ENCODE peak calls at places on chromosomes 7 and 10, in six cellular contexts. C, L, N, O, H and P are unnamed samples.

GRCh38 chr10:27568196-27569175 is 64.4 kb downstream of the RAB18 start:
- DNase-seq in H (no peak), N (no peak), O (no peak), C (no peak), L (no peak), P (no peak)

GRCh38 chr10:4740471-4740870 is 85.5 kb upstream of the AKR1E2 start:
- DNase-seq in N (no peak), H (no peak), L (no peak), C (no peak), O (no peak), P (no peak)

GRCh38 chr10:6473430-6473829 is 106.6 kb downstream of the PRKCQ start:
- DNase-seq in N (no peak), L (no peak), H (no peak), O (peak), C (peak), P (no peak)

GRCh38 chr10:36385693-36386092 is 739.7 kb upstream of the ANKRD30A start:
- DNase-seq in C (no peak), H (no peak), O (no peak), N (no peak), L (no peak), P (no peak)

GRCh38 chr10:99996934-99997648 is 12.7 kb downstream of the DNMBP start:
- DNase-seq in H (no peak), N (no peak), O (no peak), C (no peak), L (peak), P (no peak)

GRCh38 chr10:50561266-50561665 is 62.5 kb downstream of the SGMS1 start:
- DNase-seq in H (no peak), O (no peak), N (no peak), L (no peak), C (no peak), P (no peak)

GRCh38 chr7:114929570-114929969 is 7.7 kb downstream of the MDFIC start:
- DNase-seq in N (no peak), O (no peak), C (no peak), L (no peak), H (no peak), P (no peak)

GRCh38 chr7:53656881-53657280 is 621.4 kb downstream of the POM121L12 start:
- DNase-seq in C (no peak), O (no peak), H (no peak), N (no peak), L (no peak), P (no peak)

GRCh38 chr7:148527717-148528168 is 62.8 kb upstream of the C7orf33 start:
- DNase-seq in N (peak), H (peak), O (peak), C (peak), L (peak), P (peak)

GRCh38 chr7:105871142-105871541 is 5.3 kb downstream of the ATXN7L1 start:
- DNase-seq in H (no peak), N (peak), C (no peak), L (no peak), O (no peak), P (no peak)

GRCh38 chr10:121553455-121553854 is 44.8 kb downstream of the FGFR2 start:
- DNase-seq in H (no peak), N (no peak), C (no peak), O (no peak), L (no peak), P (no peak)

GRCh38 chr10:46248651-46249131 is 38.1 kb upstream of the ANTXRL start:
- DNase-seq in H (no peak), O (no peak), N (no peak), L (no peak), C (no peak), P (no peak)

GRCh38 chr7:5472432-5473315 is 49.0 kb upstream of the TNRC18 start:
- DNase-seq in L (no peak), N (no peak), H (no peak), O (peak), C (no peak), P (no peak)

GRCh38 chr10:80148166-80148805 is 15.8 kb downstream of the PLAC9 start:
- DNase-seq in C (no peak), H (no peak), O (no peak), L (no peak), N (no peak), P (no peak)

DNA sequence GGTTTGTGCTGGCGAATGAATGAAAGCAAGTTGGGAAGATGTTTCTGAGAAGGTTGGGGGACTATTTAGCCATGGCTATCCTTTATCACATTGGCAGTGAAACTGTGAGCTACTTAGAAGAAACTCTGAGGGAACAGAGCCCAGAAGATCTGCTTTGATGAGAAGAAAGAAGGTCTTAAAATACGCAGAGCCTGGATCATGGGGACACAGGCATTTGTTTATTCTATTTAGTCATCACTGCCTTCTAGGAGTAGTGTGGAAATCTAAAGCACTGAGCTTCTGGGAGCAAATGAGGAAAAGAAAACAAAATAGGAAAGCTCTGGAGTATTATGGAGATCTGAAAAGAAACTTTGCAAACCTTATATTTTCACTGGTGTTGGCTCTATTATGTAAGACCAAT is 28.5 kb downstream of the CPED1 start:
- DNase-seq in C (no peak), H (no peak), N (no peak), L (no peak), O (no peak), P (no peak)
- TF ChIP-seq POLR2AphosphoS5 in C (peak), H (no peak), N (no peak), L (no peak), O (no peak), P (no peak)

DNA sequence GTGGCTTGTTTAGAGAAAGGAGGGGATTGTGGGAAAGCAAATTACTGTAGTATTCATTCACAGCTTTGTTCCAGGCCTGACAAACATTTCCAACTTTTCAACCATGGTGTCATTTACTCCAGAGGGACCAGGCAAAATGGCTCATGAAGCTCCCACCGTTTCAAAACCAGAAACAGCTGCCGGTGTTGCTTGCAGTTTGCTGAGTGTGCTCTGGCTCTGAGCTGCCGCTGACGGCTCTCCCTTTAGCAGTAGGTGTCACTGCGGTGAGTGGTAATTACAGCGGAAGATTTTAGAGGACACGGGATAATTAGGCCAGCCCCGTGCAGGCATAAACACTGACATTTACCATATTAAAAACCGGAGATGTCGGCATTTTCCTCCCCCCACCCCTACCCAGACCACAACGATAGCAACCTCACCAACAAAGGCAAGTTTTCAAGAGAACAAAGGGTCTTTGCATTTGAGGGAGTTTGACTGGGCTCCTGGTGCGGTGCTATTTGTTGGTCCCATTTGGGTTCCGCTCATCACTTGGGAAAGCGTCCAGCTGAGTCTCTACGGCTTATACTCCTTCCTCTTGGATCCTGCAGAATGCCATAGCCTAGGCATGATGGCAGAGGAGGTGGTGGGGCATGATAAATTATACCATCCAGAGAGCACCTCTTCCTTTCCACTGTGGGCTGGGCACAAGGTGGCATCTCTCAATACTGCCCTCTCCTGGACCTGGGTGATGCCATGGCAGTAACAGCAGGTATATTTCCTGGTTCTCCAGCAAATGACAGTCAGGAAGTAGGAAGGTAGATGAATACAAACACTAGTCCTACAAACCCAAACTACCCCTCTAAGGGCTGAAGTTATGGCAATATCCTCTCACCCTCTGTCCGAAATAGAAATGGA is 1005.2 kb downstream of the KCNMA1 start:
- DNase-seq in H (no peak), L (no peak), O (no peak), C (peak), N (peak), P (no peak)
- TF ChIP-seq POLR2AphosphoS5 in H (no peak), L (no peak), O (no peak), C (no peak), N (no peak), P (no peak)

GRCh38 chr10:102403115-102403514 is 7.6 kb downstream of the NFKB2 start:
- DNase-seq in L (no peak), H (no peak), C (no peak), N (no peak), O (no peak), P (no peak)

GRCh38 chr10:102402512-102402896 is 7.0 kb downstream of the NFKB2 start:
- DNase-seq in C (no peak), O (no peak), L (no peak), N (no peak), H (no peak), P (no peak)

GRCh38 chr10:102405108-102405561 is 9.6 kb downstream of the NFKB2 start:
- DNase-seq in L (no peak), O (no peak), H (no peak), C (no peak), N (no peak), P (no peak)

GRCh38 chr10:102405632-102406031 is 10.1 kb downstream of the NFKB2 start:
- DNase-seq in C (no peak), H (no peak), O (no peak), L (no peak), N (no peak), P (no peak)

DNA sequence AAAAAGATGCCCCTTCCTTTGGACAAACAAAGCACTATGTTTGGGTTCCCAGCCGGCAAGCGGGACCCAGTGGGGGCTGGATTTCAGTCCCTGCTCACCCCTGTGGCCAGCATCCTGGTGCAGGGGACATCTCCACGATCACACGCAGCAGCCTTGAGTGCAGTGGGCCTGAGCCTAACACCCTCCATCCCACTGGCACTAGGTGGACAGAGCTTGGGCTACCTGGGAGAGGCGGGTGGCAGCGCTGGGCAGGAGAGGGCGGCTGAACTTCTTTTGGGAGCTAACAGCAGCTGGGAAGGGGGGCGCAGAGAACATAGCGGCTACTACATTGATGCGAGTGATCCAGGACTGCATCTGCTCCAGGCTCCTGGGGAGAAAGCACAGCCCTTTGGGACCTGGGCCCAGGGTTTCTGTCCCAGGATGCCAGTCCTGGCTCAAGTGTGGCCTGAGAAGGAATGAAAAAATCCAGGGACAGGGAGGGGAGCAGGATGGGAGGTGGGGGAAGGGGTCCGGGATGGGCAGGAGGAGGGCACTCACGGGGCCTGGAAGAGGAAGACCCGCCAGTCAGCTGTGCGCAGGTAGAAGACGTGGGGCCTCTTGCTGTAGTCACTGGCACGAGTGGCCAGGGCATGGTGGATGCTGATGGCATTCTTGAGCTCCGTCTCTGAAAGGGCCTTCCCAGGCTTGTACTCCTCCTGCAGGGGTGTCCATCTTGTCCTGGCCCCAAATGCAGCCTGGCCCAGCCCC is 9.0 kb downstream of the NFKB2 start:
- DNase-seq in O (no peak), H (no peak), L (no peak), C (no peak), N (no peak), P (no peak)
- TF ChIP-seq POLR2AphosphoS5 in O (no peak), H (peak), L (no peak), C (no peak), N (no peak), P (peak)

DNA sequence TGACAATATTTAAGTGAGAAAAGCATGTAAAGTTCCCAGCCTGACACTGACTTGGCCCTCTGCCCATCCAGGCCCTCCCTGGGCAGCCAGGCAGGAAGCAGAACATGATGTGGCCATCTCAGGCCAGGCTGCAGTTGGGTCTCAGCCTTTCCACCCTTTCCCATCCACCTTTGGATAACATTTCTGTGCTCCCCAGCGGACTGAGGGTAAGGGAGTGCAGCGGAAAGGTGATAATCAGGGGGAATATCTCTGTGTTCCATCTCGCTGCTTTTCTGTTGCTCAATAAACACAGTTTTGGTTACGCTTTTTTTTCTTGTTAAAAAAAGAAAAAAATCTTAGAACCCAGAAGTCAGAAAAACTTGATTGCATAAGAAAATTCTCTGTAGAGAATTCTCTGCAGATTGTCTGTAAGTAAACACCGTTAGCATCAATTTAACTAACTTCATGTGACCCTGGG is 37.2 kb upstream of the TARP start:
- DNase-seq in H (no peak), C (peak), N (no peak), O (no peak), L (peak), P (no peak)
- TF ChIP-seq POLR2AphosphoS5 in H (no peak), C (no peak), N (no peak), O (no peak), L (no peak), P (no peak)

GRCh38 chr10:788796-789748 is 99.6 kb upstream of the DIP2C start:
- DNase-seq in N (peak), H (peak), O (peak), C (peak), L (peak), P (no peak)
- TF ChIP-seq POLR2AphosphoS5 in N (no peak), H (no peak), O (no peak), C (peak), L (no peak), P (no peak)

DNA sequence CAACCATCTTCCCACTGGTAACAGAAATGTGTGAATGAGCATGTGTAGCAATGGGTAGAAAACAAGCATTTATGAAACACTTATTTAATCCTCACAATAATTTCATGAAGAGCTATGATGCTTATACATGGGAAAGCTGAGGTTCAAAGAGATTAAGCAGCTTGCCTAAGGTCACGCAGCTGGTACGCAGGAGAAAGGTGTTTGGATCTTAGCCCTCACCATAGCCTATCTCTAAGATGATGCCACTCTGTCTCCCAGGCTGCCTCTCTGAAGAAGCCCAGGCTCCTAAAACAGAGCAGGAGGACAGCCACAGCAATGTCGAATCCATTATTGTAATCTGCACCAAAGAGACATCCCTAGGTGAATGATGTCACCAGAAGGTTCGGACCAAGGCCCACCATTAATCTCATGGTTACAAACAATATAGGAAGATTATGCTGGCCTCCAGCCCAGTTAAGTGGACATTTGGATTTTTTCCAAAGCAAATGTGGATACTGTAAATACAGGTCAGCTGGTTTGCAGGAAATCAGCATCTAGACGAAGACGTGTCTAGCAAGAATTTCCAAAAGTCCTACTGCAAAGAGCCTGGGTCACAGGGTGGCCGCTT is 447.5 kb upstream of the ZMIZ1 start:
- DNase-seq in N (no peak), L (peak), O (no peak), H (no peak), C (no peak), P (no peak)
- TF ChIP-seq POLR2AphosphoS5 in N (no peak), L (no peak), O (no peak), H (no peak), C (no peak), P (no peak)

GRCh38 chr7:46810986-46811385 is 770.9 kb downstream of the TNS3 start:
- DNase-seq in C (no peak), H (no peak), O (no peak), L (no peak), N (no peak), P (no peak)

GRCh38 chr7:46812047-46812672 is 769.8 kb downstream of the TNS3 start:
- DNase-seq in O (no peak), C (no peak), H (no peak), L (no peak), N (no peak), P (no peak)

GRCh38 chr7:46814516-46815250 is 767.2 kb downstream of the TNS3 start:
- DNase-seq in N (no peak), H (no peak), C (no peak), L (no peak), O (no peak), P (no peak)

GRCh38 chr7:46809886-46810285 is 772.0 kb downstream of the TNS3 start:
- DNase-seq in N (no peak), C (no peak), O (no peak), H (no peak), L (no peak), P (no peak)

DNA sequence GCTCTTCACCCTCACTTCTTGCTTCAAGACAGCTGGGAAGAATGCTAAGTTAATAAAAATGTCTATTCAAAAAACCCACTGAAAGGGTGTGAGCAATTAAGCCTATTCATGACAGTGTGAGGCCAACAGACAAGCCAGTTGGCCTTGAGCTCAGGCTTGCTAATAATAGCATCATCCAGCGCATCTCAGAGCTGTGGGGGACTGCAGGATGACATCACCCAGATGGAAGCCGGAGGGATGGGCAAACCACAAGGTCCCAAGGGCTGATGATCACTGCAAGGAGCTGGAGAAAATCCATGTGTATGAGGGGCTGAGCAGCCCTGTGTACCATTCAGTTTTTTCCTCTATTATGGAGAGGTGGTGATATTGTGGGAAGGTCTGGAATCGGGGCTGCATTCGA is 770.4 kb downstream of the TNS3 start:
- DNase-seq in C (no peak), O (no peak), L (no peak), H (no peak), N (no peak), P (no peak)
- TF ChIP-seq POLR2AphosphoS5 in C (no peak), O (no peak), L (no peak), H (no peak), N (no peak), P (no peak)

DNA sequence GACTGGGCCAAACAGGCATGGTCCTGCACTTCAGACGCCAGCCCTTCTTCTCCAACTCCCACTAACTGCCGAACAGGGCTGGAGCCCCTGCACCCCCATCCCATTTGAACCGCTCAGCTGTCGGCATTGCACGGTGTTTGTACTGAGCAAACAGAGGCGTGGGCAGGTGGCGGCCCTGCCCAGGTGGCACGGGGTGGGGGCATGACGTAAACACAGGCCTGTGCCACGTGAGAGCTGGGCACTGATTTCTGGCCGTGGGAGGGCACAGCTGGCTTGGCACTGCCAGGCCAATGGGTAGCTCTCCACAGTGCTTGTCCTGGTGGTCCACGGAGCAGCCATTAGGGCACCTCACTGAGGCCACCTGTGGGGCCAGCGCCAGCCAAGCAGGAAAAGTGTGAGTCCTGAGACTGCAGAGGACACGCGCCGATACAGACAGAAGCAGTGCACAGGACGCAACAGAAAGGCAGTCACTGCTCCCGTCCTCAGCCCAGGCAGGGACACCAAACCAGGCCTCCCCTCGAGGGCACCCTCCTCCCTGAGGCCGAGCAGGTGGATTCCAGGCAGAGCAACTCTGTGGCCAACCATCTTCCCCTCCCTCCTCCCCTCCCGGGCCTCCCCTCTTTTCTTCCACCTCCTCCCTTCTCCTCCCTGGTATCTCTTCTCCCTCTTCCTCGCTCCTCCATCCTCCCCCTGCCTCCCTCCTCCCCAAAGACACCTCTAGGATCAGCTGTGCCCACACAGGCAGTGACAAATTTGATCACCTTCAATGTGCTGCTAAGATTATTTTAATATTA is 258.7 kb downstream of the ELFN1 start:
- DNase-seq in L (no peak), O (no peak), N (no peak), H (no peak), C (peak), P (no peak)
- TF ChIP-seq POLR2AphosphoS5 in L (no peak), O (no peak), N (no peak), H (no peak), C (peak), P (no peak)

GRCh38 chr7:22486597-22486996 is 13.4 kb downstream of the STEAP1B start:
- DNase-seq in O (no peak), N (no peak), L (no peak), C (no peak), H (no peak), P (no peak)
- TF ChIP-seq POLR2AphosphoS5 in O (no peak), N (no peak), L (no peak), C (no peak), H (no peak), P (no peak)